ENCODE peak calls at places on chromosomes 4 and X, in four cellular contexts. One of them, this sample, is unnamed.

GRCh38 chr4:25712611-25713010 is 57.0 kb downstream of the SLC34A2 start:
- DNase-seq in activated T-cell treated with anti-CD3 and anti-CD28 coated beads for 24 hours: no peak
- DNase-seq in epithelial cell of esophagus: no peak
- DNase-seq in HL-60: no peak
- DNase-seq in this sample: no peak

GRCh38 chrX:20265726-20266681 is 705 bp downstream of the RPS6KA3 start:
- DNase-seq in activated T-cell treated with anti-CD3 and anti-CD28 coated beads for 24 hours: peak
- DNase-seq in epithelial cell of esophagus: peak
- DNase-seq in HL-60: no peak
- DNase-seq in this sample: peak

GRCh38 chr4:84535901-84536300 is 36.8 kb upstream of the NKX6-1 start:
- DNase-seq in activated T-cell treated with anti-CD3 and anti-CD28 coated beads for 24 hours: no peak
- DNase-seq in epithelial cell of esophagus: peak
- DNase-seq in HL-60: no peak
- DNase-seq in this sample: no peak

GRCh38 chrX:68724531-68725020 is 77.1 kb downstream of the STARD8 start:
- DNase-seq in activated T-cell treated with anti-CD3 and anti-CD28 coated beads for 24 hours: no peak
- DNase-seq in epithelial cell of esophagus: no peak
- DNase-seq in HL-60: no peak
- DNase-seq in this sample: no peak

GRCh38 chrX:48937065-48937907 is 18.5 kb upstream of the PIM2 start:
- DNase-seq in activated T-cell treated with anti-CD3 and anti-CD28 coated beads for 24 hours: peak
- DNase-seq in epithelial cell of esophagus: no peak
- DNase-seq in HL-60: peak
- DNase-seq in this sample: peak

GRCh38 chr4:108830509-108831244 is 67.8 kb upstream of the ETNPPL start:
- DNase-seq in activated T-cell treated with anti-CD3 and anti-CD28 coated beads for 24 hours: no peak
- DNase-seq in epithelial cell of esophagus: no peak
- DNase-seq in HL-60: no peak
- DNase-seq in this sample: peak

GRCh38 chr4:2925931-2926860 is 37.0 kb downstream of the NOP14 start:
- DNase-seq in activated T-cell treated with anti-CD3 and anti-CD28 coated beads for 24 hours: no peak
- DNase-seq in epithelial cell of esophagus: no peak
- DNase-seq in HL-60: no peak
- DNase-seq in this sample: no peak

GRCh38 chr4:11028334-11028733 is 343.8 kb upstream of the CLNK start:
- DNase-seq in activated T-cell treated with anti-CD3 and anti-CD28 coated beads for 24 hours: no peak
- DNase-seq in epithelial cell of esophagus: no peak
- DNase-seq in HL-60: no peak
- DNase-seq in this sample: no peak

GRCh38 chrX:69076084-69076483 is 89.2 kb downstream of the PJA1 start:
- DNase-seq in activated T-cell treated with anti-CD3 and anti-CD28 coated beads for 24 hours: no peak
- DNase-seq in epithelial cell of esophagus: no peak
- DNase-seq in HL-60: no peak
- DNase-seq in this sample: no peak

GRCh38 chr4:183503497-183504063 is 1.3 kb upstream of the ING2 start:
- DNase-seq in activated T-cell treated with anti-CD3 and anti-CD28 coated beads for 24 hours: no peak
- DNase-seq in epithelial cell of esophagus: peak
- DNase-seq in HL-60: no peak
- DNase-seq in this sample: peak

GRCh38 chrX:129618997-129619396 is 35.8 kb downstream of the APLN start:
- DNase-seq in activated T-cell treated with anti-CD3 and anti-CD28 coated beads for 24 hours: no peak
- DNase-seq in epithelial cell of esophagus: no peak
- DNase-seq in HL-60: no peak
- DNase-seq in this sample: no peak

GRCh38 chrX:16628954-16629595 is 20.9 kb upstream of the S100G start:
- DNase-seq in activated T-cell treated with anti-CD3 and anti-CD28 coated beads for 24 hours: no peak
- DNase-seq in epithelial cell of esophagus: no peak
- DNase-seq in HL-60: no peak
- DNase-seq in this sample: no peak

GRCh38 chr4:169618286-169618685 is 2.1 kb upstream of the CLCN3 start:
- DNase-seq in activated T-cell treated with anti-CD3 and anti-CD28 coated beads for 24 hours: no peak
- DNase-seq in epithelial cell of esophagus: peak
- DNase-seq in HL-60: no peak
- DNase-seq in this sample: peak

GRCh38 chrX:10352536-10352935 is 195.8 kb downstream of the CLCN4 start:
- DNase-seq in activated T-cell treated with anti-CD3 and anti-CD28 coated beads for 24 hours: no peak
- DNase-seq in epithelial cell of esophagus: no peak
- DNase-seq in HL-60: no peak
- DNase-seq in this sample: no peak

GRCh38 chr4:71229477-71230257 is 109.2 kb upstream of the SLC4A4 start:
- DNase-seq in activated T-cell treated with anti-CD3 and anti-CD28 coated beads for 24 hours: no peak
- DNase-seq in epithelial cell of esophagus: peak
- DNase-seq in HL-60: no peak
- DNase-seq in this sample: peak

GRCh38 chr4:108068422-108068821 is 78.7 kb downstream of the HADH start:
- DNase-seq in activated T-cell treated with anti-CD3 and anti-CD28 coated beads for 24 hours: no peak
- DNase-seq in epithelial cell of esophagus: no peak
- DNase-seq in HL-60: no peak
- DNase-seq in this sample: peak

GRCh38 chr4:80197601-80198444 is 520 bp downstream of the PRDM8 start:
- DNase-seq in activated T-cell treated with anti-CD3 and anti-CD28 coated beads for 24 hours: no peak
- DNase-seq in epithelial cell of esophagus: peak
- DNase-seq in HL-60: no peak
- DNase-seq in this sample: peak

GRCh38 chrX:155956099-155956498 is 41.4 kb upstream of the IL9R start:
- DNase-seq in activated T-cell treated with anti-CD3 and anti-CD28 coated beads for 24 hours: no peak
- DNase-seq in epithelial cell of esophagus: no peak
- DNase-seq in HL-60: no peak
- DNase-seq in this sample: no peak

GRCh38 chr4:106679063-106679462 is 310.5 kb upstream of the GIMD1 start:
- DNase-seq in activated T-cell treated with anti-CD3 and anti-CD28 coated beads for 24 hours: no peak
- DNase-seq in epithelial cell of esophagus: no peak
- DNase-seq in HL-60: no peak
- DNase-seq in this sample: no peak

GRCh38 chr4:101201421-101201820 is 145.9 kb downstream of the PPP3CA start:
- DNase-seq in activated T-cell treated with anti-CD3 and anti-CD28 coated beads for 24 hours: no peak
- DNase-seq in epithelial cell of esophagus: peak
- DNase-seq in HL-60: no peak
- DNase-seq in this sample: no peak

GRCh38 chr4:55834086-55834795 is 14.7 kb downstream of the EXOC1L start:
- DNase-seq in activated T-cell treated with anti-CD3 and anti-CD28 coated beads for 24 hours: no peak
- DNase-seq in epithelial cell of esophagus: no peak
- DNase-seq in HL-60: no peak
- DNase-seq in this sample: no peak

GRCh38 chr4:162683659-162684370 is 482.9 kb downstream of the NAF1 start:
- DNase-seq in activated T-cell treated with anti-CD3 and anti-CD28 coated beads for 24 hours: no peak
- DNase-seq in epithelial cell of esophagus: peak
- DNase-seq in HL-60: no peak
- DNase-seq in this sample: no peak

GRCh38 chrX:121642415-121642814 is 595.0 kb downstream of the GLUD2 start:
- DNase-seq in activated T-cell treated with anti-CD3 and anti-CD28 coated beads for 24 hours: no peak
- DNase-seq in epithelial cell of esophagus: peak
- DNase-seq in HL-60: no peak
- DNase-seq in this sample: peak

GRCh38 chr4:176611351-176611750 is 181.4 kb downstream of the VEGFC start:
- DNase-seq in activated T-cell treated with anti-CD3 and anti-CD28 coated beads for 24 hours: no peak
- DNase-seq in epithelial cell of esophagus: no peak
- DNase-seq in HL-60: no peak
- DNase-seq in this sample: no peak

GRCh38 chr4:90727938-90728337 is 600.7 kb downstream of the CCSER1 start:
- DNase-seq in activated T-cell treated with anti-CD3 and anti-CD28 coated beads for 24 hours: no peak
- DNase-seq in epithelial cell of esophagus: peak
- DNase-seq in HL-60: no peak
- DNase-seq in this sample: peak

This sample was measured in fibroblast of pulmonary artery.